ENCODE peak calls at places on chromosomes 7 and 10, in eight cellular contexts. L is spleen, K is transverse colon, J is upper lobe of left lung, T is HCT116, B is prostate gland, A is vagina, V is H1. C is an unnamed sample. For H3K4me1, the result is how much of the 10 kb centered on the place peaks cover.

GRCh38 chr7:285731-286130 is 4.2 kb upstream of the FOXL3 start:
- DNase-seq in V (no peak), T (no peak), J (no peak), A (no peak), K (peak), B (no peak), L (peak), C (no peak)

GRCh38 chr10:115432188-115432819 is 339.1 kb downstream of the ATRNL1 start:
- DNase-seq in L (no peak), A (no peak), K (no peak), B (no peak), T (peak), V (no peak), J (no peak), C (no peak)

GRCh38 chr7:151608031-151608551 is 88.4 kb upstream of the RHEB start:
- DNase-seq in L (no peak), A (no peak), J (peak), V (no peak), B (no peak), T (peak), K (peak), C (no peak)

GRCh38 chr7:98970805-98971204 is 92.5 kb downstream of the TRRAP start:
- DNase-seq in T (no peak), L (peak), V (no peak), B (no peak), A (no peak), K (no peak), J (no peak), C (no peak)

GRCh38 chr7:32586291-32587221 is 91.3 kb downstream of the AVL9 start:
- DNase-seq in L (no peak), A (no peak), V (no peak), B (no peak), T (no peak), K (no peak), J (no peak), C (no peak)

GRCh38 chr7:65722361-65722792 is 150.5 kb upstream of the VKORC1L1 start:
- DNase-seq in A (no peak), T (peak), J (no peak), B (peak), L (peak), K (peak), V (peak), C (peak)

GRCh38 chr10:95840121-95840520 is 67.7 kb upstream of the CC2D2B start:
- DNase-seq in T (no peak), B (no peak), K (no peak), A (no peak), J (no peak), V (no peak), L (no peak), C (no peak)

GRCh38 chr10:117501460-117502035 is 41.0 kb upstream of the EMX2 start:
- DNase-seq in J (peak), T (no peak), V (no peak), K (no peak), B (no peak), A (no peak), L (no peak), C (no peak)

GRCh38 chr7:74449809-74450397 is 3.8 kb upstream of the GTF2IRD1 start:
- DNase-seq in L (no peak), B (peak), A (no peak), T (peak), K (peak), J (no peak), V (peak), C (no peak)

GRCh38 chr10:87842776-87843497 is 20.4 kb downstream of the KLLN start:
- DNase-seq in B (no peak), V (no peak), J (no peak), K (no peak), A (no peak), L (no peak), T (no peak), C (no peak)

GRCh38 chr10:29409241-29410051 is 120.6 kb downstream of the LYZL1 start:
- DNase-seq in J (peak), L (peak), T (peak), A (no peak), K (peak), V (no peak), B (peak), C (peak)

GRCh38 chr10:95246582-95247051 is 44.2 kb downstream of the PDLIM1 start:
- DNase-seq in J (no peak), V (peak), K (peak), L (peak), B (peak), A (no peak), T (peak), C (peak)

GRCh38 chr7:157278167-157278790 is 58.5 kb upstream of the DNAJB6 start:
- DNase-seq in K (no peak), J (no peak), B (no peak), A (no peak), L (peak), V (no peak), T (no peak), C (no peak)

GRCh38 chr7:4097001-4097609 is 585.0 kb upstream of the FOXK1 start:
- DNase-seq in A (no peak), V (no peak), B (no peak), J (no peak), K (no peak), L (peak), T (no peak), C (no peak)

GRCh38 chr10:117312430-117312829 is 62.8 kb downstream of the PDZD8 start:
- DNase-seq in B (no peak), L (no peak), J (no peak), A (no peak), V (no peak), T (no peak), K (no peak), C (no peak)

GRCh38 chr7:139972000-139972399 is 90.8 kb downstream of the PARP12 start:
- DNase-seq in A (no peak), L (no peak), J (no peak), B (no peak), V (no peak), K (no peak), T (no peak), C (no peak)

GRCh38 chr10:22453948-22454347 is 108.7 kb downstream of the SPAG6 start:
- DNase-seq in B (no peak), J (no peak), A (no peak), T (no peak), V (no peak), K (no peak), L (no peak), C (no peak)

GRCh38 chr10:84933402-84933801 is 605.0 kb downstream of the CCSER2 start:
- DNase-seq in T (no peak), A (no peak), K (peak), V (no peak), L (no peak), J (no peak), B (no peak), C (no peak)

GRCh38 chr10:109274681-109275080 is 648.6 kb downstream of the XPNPEP1 start:
- DNase-seq in J (no peak), L (no peak), V (no peak), K (no peak), B (no peak), T (no peak), A (no peak), C (no peak)

GRCh38 chr10:100733319-100733718 is 12.1 kb upstream of the PAX2 start:
- DNase-seq in A (no peak), B (no peak), K (no peak), T (no peak), J (no peak), V (no peak), L (peak), C (no peak)

GRCh38 chr7:127770870-127771269 is 118.9 kb downstream of the SND1 start:
- DNase-seq in J (no peak), K (no peak), V (no peak), A (no peak), L (no peak), T (no peak), B (no peak), C (no peak)

GRCh38 chr10:63123963-63124362 is 9.2 kb upstream of the NRBF2 start:
- DNase-seq in V (no peak), T (no peak), J (no peak), L (no peak), K (no peak), B (no peak), A (no peak), C (no peak)

GRCh38 chr7:117950601-117951278 is 77.5 kb upstream of the CTTNBP2 start:
- DNase-seq in L (no peak), V (no peak), J (no peak), T (no peak), B (no peak), K (peak), A (no peak), C (no peak)

GRCh38 chr10:89217057-89217990 is 10.2 kb upstream of the CH25H start:
- DNase-seq in L (no peak), T (peak), V (peak), A (no peak), J (no peak), K (peak), B (peak), C (no peak)

GRCh38 chr7:149031353-149031910 is 3.1 kb upstream of the PDIA4 start:
- DNase-seq in K (no peak), A (no peak), V (no peak), L (no peak), J (no peak), T (no peak), B (no peak), C (no peak)

GRCh38 chr10:71501402-71501801 is 104.7 kb downstream of the CDH23 start:
- DNase-seq in V (no peak), K (no peak), A (no peak), B (no peak), J (no peak), L (peak), T (no peak), C (no peak)

GRCh38 chr10:92573091-92573797 is 649 bp downstream of the IDE start:
- DNase-seq in A (no peak), T (no peak), L (peak), J (no peak), V (peak), K (peak), B (peak), C (no peak)

DNA sequence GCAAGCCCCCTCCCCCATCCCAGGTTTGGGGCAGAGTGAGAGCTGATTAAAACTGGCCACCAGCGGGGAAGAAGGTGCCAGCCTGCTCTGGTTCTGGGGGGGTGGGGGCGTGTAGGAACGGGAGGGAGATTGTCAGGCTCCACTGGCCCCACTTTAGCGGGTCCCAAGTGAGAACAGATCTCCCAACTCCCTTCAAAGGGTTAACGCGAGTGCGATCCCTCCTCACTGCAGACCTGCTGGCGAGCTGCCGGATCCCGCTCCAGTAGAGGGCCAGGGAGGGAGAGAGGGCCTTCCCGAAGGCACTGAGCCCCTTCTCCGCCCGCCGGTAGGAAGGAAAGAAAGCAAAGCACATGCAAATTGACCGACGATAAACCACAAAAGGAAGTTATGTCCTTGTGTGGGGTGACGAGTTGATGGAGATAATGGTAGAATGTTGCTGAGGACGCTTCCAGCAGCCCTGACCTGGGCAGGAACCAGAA is 1.3 kb downstream of the NRG3 start:
- DNase-seq in J (peak), L (peak), K (no peak), V (peak), A (no peak), T (no peak), B (no peak), C (no peak)
- H3K4me1 ChIP-seq in J (under half), L (under half), K (under half), V (under half), A (under half), T (under half), B (under half), C (under half)

GRCh38 chr7:29309041-29309860 is 114.7 kb downstream of the CHN2 start:
- DNase-seq in A (no peak), J (peak), V (no peak), L (no peak), T (no peak), K (no peak), B (no peak), C (no peak)
- TF ChIP-seq POLR2A in A (no peak), J (no peak), V (no peak), L (no peak), T (no peak), K (no peak), B (no peak), C (no peak)

GRCh38 chr10:4121531-4122380 is 336.7 kb upstream of the KLF6 start:
- DNase-seq in T (no peak), J (no peak), K (peak), V (no peak), B (no peak), A (no peak), L (no peak), C (no peak)
- TF ChIP-seq POLR2AphosphoS5 in T (no peak), J (peak), K (peak), V (no peak), B (no peak), A (no peak), L (peak), C (no peak)

GRCh38 chr7:92761391-92762098 is 74.8 kb downstream of the CDK6 start:
- DNase-seq in T (no peak), A (no peak), V (no peak), B (no peak), L (no peak), K (no peak), J (no peak), C (no peak)

GRCh38 chr7:92762853-92763252 is 73.5 kb downstream of the CDK6 start:
- DNase-seq in B (no peak), T (no peak), A (no peak), L (no peak), J (no peak), K (no peak), V (no peak), C (no peak)

GRCh38 chr7:92763636-92764423 is 72.5 kb downstream of the CDK6 start:
- DNase-seq in J (no peak), V (peak), K (no peak), T (peak), A (no peak), L (no peak), B (no peak), C (no peak)

GRCh38 chr7:92754756-92755581 is 81.4 kb downstream of the CDK6 start:
- DNase-seq in J (no peak), A (no peak), L (no peak), T (no peak), K (no peak), B (no peak), V (no peak), C (no peak)

GRCh38 chr7:92758796-92759431 is 77.5 kb downstream of the CDK6 start:
- DNase-seq in B (no peak), K (no peak), L (no peak), A (no peak), J (no peak), V (no peak), T (no peak), C (no peak)
- H3K4me1 ChIP-seq in B (under half), K (under half), L (under half), A (under half), J (under half), V (under half), T (under half), C (under half)

GRCh38 chr10:70478191-70479160 is at the start of gene PALD1:
- DNase-seq in B (peak), K (peak), A (no peak), J (peak), L (peak), V (peak), T (peak), C (no peak)
- TF ChIP-seq POLR2A in B (no peak), K (no peak), A (no peak), J (peak), L (no peak), V (no peak), T (peak), C (no peak)

GRCh38 chr7:132394283-132395003 is 181.8 kb downstream of the PLXNA4 start:
- DNase-seq in V (no peak), B (no peak), A (no peak), T (peak), L (no peak), K (no peak), J (no peak), C (no peak)

GRCh38 chr7:132395375-132395774 is 180.9 kb downstream of the PLXNA4 start:
- DNase-seq in J (no peak), L (peak), T (no peak), A (no peak), K (no peak), V (no peak), B (no peak), C (no peak)

GRCh38 chr7:132390705-132391104 is 185.6 kb downstream of the PLXNA4 start:
- DNase-seq in L (no peak), B (no peak), K (no peak), J (no peak), V (no peak), T (no peak), A (no peak), C (no peak)

GRCh38 chr7:132392713-132393112 is 183.6 kb downstream of the PLXNA4 start:
- DNase-seq in V (no peak), J (peak), A (no peak), B (no peak), K (no peak), T (no peak), L (peak), C (no peak)

GRCh38 chr7:132393789-132394261 is 182.4 kb downstream of the PLXNA4 start:
- DNase-seq in J (no peak), T (no peak), L (peak), K (no peak), V (no peak), B (no peak), A (no peak), C (no peak)
- TF ChIP-seq POLR2AphosphoS5 in J (no peak), T (no peak), L (peak), K (no peak), V (no peak), B (no peak), A (peak), C (no peak)

C was measured in breast epithelium.